ENCODE peak calls at places on chromosome 6, in six cellular contexts. V is pancreas, O is heart right ventricle, M is stomach, F is breast epithelium, H is left lung. K is an unnamed sample. For H3K9me3, the result is how much of the 10 kb centered on the place peaks cover.

GRCh38 chr6:132693478-132693877 is 20.4 kb downstream of the VNN1 start:
- DNase-seq in V (no peak), F (no peak), H (no peak), O (no peak), M (no peak), K (no peak)

GRCh38 chr6:3412779-3413500 is 43.9 kb downstream of the SLC22A23 start:
- DNase-seq in F (no peak), O (no peak), H (no peak), M (no peak), V (no peak), K (no peak)

GRCh38 chr6:5786321-5787053 is 220.2 kb downstream of the NRN1 start:
- DNase-seq in F (no peak), O (no peak), M (no peak), V (no peak), H (no peak), K (no peak)

GRCh38 chr6:105430685-105431084 is 27.8 kb upstream of the PREP start:
- DNase-seq in O (no peak), V (no peak), M (no peak), H (no peak), F (no peak), K (no peak)

GRCh38 chr6:109187399-109188114 is 92.2 kb downstream of the CEP57L1 start:
- DNase-seq in M (peak), O (peak), H (no peak), V (peak), F (peak), K (peak)

GRCh38 chr6:107344383-107344782 is 115.0 kb downstream of the PDSS2 start:
- DNase-seq in M (no peak), O (no peak), H (no peak), V (no peak), F (no peak), K (no peak)

GRCh38 chr6:6543181-6543879 is 45.2 kb upstream of the LY86 start:
- DNase-seq in F (no peak), V (no peak), H (no peak), M (no peak), O (no peak), K (no peak)

GRCh38 chr6:33839399-33840063 is 35.7 kb upstream of the MLN start:
- DNase-seq in F (no peak), H (no peak), V (no peak), M (no peak), O (no peak), K (no peak)

GRCh38 chr6:44452725-44453124 is 65.2 kb downstream of the CDC5L start:
- DNase-seq in O (no peak), H (no peak), F (no peak), M (no peak), V (no peak), K (no peak)

DNA sequence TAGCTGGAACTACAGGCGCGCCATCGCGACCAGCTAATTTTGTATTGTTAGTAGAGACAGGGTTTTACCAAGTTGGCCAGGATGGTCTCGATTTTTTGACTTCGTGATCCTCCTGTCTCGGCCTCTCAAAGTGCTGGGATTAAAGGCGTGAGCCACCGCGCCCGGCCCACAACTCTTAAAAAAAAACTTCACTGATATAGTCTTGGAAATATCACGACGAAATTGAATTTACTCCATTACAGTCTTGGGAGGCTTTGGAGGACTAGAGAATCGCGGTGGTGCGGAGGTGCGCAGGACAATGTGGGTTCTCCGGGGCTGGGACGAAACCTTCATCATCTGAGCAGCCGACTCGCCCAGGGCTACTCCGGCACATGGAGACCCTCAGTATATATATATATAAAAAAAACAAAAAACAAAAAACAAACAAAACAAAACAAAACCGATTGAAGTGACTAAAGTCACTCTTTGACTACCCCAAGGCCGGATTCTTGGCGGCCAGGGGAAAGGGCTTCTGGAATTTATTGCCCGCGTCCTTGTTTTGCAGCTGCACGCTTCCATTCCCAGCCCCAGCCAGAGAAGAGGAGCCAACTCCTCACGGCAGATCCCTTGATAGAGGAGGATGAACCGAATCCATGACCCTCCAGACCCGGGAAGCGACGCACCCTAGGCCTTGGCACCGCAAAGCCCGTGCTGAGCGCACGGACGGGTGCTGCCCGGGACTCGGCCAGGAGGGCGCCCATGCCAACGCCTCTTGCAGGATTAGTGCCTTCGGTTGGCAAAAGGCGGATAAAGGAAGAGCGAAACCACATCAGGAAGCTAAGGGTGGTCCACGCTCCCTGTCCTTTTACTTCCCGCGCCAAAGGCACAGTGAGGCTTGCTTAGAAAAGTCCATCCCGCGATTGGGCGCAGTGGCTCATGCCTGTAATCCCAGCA is 1.7 kb upstream of the GCM2 start:
- DNase-seq in V (no peak), M (no peak), F (no peak), H (no peak), O (no peak), K (no peak)
- H3K9me3 ChIP-seq in V (under half), M (under half), F (under half), H (under half), O (under half), K (under half)

DNA sequence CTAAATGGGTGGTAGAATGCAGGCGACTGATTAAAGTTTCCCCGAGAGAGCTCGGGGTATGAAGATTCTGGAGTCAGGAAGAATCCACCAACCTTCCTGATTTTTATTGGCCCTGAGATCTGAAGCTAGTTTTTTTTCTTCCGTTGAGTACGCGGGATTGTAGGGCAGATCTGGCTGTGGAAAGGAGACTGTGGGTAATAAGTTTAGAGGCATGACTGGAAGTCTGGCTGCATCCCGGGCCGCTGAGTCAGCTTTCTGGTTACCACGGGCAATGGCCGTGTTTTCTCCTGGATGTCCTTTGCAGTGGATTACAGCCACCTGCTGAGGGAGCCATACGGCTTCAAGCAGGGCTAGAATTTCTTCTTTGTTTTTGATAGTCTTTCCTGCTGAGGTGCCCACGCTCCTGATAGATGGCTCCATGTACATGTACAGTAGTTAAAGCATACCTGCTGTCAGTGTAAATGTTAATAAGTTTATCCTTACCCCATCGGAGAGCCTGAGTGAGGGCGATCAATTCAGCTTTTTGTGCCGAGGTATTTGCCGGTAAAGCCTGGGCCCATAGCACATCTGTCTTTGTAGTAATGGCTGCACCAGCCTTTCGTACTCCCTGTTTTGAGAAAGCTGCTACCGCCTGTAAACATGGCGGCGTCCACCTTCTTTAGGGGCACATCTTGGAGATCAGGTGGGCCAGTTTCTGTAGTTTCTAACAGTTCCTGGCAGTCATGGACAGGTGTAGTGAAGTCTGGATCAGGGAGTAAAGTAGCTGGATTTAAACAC is 154.0 kb downstream of the TRIM27 start:
- DNase-seq in F (no peak), O (no peak), M (no peak), V (no peak), H (no peak), K (no peak)
- H3K9me3 ChIP-seq in F (under half), O (under half), M (under half), V (under half), H (under half), K (under half)

GRCh38 chr6:133857696-133858095 is 31.2 kb upstream of the TCF21 start:
- DNase-seq in F (no peak), H (no peak), O (no peak), M (no peak), V (no peak), K (no peak)

GRCh38 chr6:133865680-133866079 is 23.2 kb upstream of the TCF21 start:
- DNase-seq in H (no peak), F (no peak), O (no peak), V (no peak), M (no peak), K (no peak)

GRCh38 chr6:133863228-133863627 is 25.7 kb upstream of the TCF21 start:
- DNase-seq in O (no peak), V (no peak), H (no peak), F (no peak), M (no peak), K (no peak)
- H3K9me3 ChIP-seq in O (half or more), V (under half), H (under half), F (under half), M (under half), K (under half)

GRCh38 chr6:308307-308706 is 16.0 kb downstream of the DUSP22 start:
- DNase-seq in H (no peak), M (no peak), O (no peak), F (no peak), V (no peak), K (no peak)

GRCh38 chr6:310671-311070 is 18.4 kb downstream of the DUSP22 start:
- DNase-seq in V (no peak), H (no peak), M (no peak), O (no peak), F (no peak), K (no peak)

GRCh38 chr6:311679-312220 is 19.5 kb downstream of the DUSP22 start:
- DNase-seq in O (peak), V (no peak), M (no peak), H (no peak), F (no peak), K (no peak)

GRCh38 chr6:308768-309167 is 16.5 kb downstream of the DUSP22 start:
- DNase-seq in V (no peak), F (no peak), M (no peak), O (no peak), H (no peak), K (no peak)

GRCh38 chr6:309947-310346 is 17.7 kb downstream of the DUSP22 start:
- DNase-seq in H (peak), V (no peak), F (no peak), O (no peak), M (no peak), K (no peak)
- H3K9me3 ChIP-seq in H (under half), V (under half), F (under half), O (under half), M (under half), K (under half)

GRCh38 chr6:164581563-164581962 is 727.8 kb downstream of the C6orf118 start:
- DNase-seq in M (no peak), O (no peak), H (no peak), V (no peak), F (no peak), K (no peak)

GRCh38 chr6:164578616-164579015 is 730.8 kb downstream of the C6orf118 start:
- DNase-seq in H (no peak), O (no peak), V (no peak), F (no peak), M (no peak), K (no peak)

DNA sequence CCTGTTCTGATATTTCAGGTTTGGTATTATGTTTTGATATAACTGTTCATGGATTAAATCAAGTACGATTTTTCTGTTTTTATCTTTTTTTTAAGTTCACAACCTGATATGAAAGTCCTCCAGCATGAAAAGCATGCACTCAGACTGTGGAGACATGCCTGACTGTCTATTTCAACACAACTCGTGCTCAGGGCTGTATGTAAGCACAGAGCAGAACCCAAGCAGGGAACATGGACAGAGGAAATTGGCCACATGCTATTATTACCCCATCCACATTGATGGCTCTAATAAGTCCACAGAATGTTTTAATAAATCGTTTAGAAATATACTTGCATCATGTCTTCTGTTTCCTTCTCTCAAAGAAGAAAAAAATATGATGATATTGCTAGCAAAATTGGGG is 730.4 kb downstream of the C6orf118 start:
- DNase-seq in O (no peak), V (no peak), M (no peak), F (no peak), H (no peak), K (no peak)
- H3K9me3 ChIP-seq in O (under half), V (under half), M (under half), F (under half), H (under half), K (under half)

DNA sequence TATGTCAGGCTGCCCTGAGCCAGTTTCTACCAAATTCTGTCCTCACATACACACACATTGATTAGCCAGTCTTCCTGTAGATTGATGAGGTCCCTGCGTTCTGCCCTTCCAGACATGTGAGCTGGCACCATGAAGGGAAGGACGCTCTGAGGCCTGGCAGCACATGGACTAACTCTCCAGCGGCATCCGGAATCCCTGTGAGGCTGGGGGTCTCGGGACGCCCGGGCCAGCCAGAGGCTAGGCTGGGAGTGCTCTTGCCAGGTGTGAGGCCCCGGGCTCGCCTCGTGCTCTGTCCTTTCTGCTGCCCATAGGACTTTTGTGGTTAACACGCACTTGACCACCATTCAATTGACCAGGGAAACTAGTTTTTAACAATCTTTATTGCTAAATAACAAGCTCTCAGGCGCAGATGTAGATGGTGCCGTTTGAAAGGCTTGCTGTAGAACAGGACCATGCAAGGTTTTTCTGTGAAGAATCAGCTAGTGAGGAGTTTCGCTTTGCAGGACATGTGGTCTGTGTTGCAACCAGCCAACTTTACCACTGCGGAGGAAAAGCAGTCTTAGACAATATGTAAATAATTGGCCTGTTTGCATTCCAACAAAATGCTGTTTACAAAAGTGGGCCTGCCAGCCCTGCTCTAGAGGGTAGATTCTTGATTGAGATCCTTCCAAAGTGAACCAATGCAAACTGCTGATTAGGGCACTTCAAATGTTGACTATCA is 29.3 kb downstream of the FOXF2 start:
- DNase-seq in M (no peak), H (no peak), F (no peak), V (no peak), O (no peak), K (no peak)
- H3K9me3 ChIP-seq in M (under half), H (under half), F (under half), V (under half), O (under half), K (under half)

K was measured in T-helper 17 cell.